ENCODE peak calls at places on chromosomes 12 and 14, in ten cellular contexts. J, V, D, I, N, H, E, Y, S and Z are unnamed samples.

GRCh38 chr12:127485528-127485927 is 781.4 kb upstream of the TMEM132C start:
- DNase-seq in V (peak), E (no peak), D (no peak), I (no peak), J (no peak), H (no peak), Y (peak), N (peak), S (no peak), Z (peak)

GRCh38 chr12:39341179-39341578 is 101.7 kb downstream of the KIF21A start:
- DNase-seq in S (no peak), H (no peak), Y (no peak), N (no peak), I (no peak), V (no peak), E (no peak), J (no peak), D (no peak), Z (no peak)

GRCh38 chr14:88791629-88792571 is 853 bp downstream of the EML5 start:
- DNase-seq in H (no peak), D (peak), J (no peak), V (peak), N (peak), Y (no peak), I (no peak), S (peak), E (peak), Z (no peak)

GRCh38 chr12:21773263-21773741 is 1.2 kb downstream of the KCNJ8 start:
- DNase-seq in D (no peak), S (no peak), J (no peak), H (no peak), N (peak), E (peak), V (peak), I (peak), Y (no peak), Z (no peak)

GRCh38 chr14:102046337-102047278 is 40.2 kb downstream of the HSP90AA1 start:
- DNase-seq in H (no peak), J (peak), S (peak), V (peak), I (peak), Y (peak), E (peak), N (peak), D (peak), Z (no peak)

GRCh38 chr12:123513805-123514204 is 19.7 kb downstream of the RILPL1 start:
- DNase-seq in Y (no peak), D (no peak), J (no peak), S (no peak), I (no peak), N (no peak), E (no peak), V (no peak), H (no peak), Z (no peak)

GRCh38 chr12:74906224-74906623 is 303.4 kb downstream of the KCNC2 start:
- DNase-seq in S (no peak), Y (no peak), E (no peak), N (no peak), H (no peak), I (no peak), J (no peak), D (peak), V (peak), Z (no peak)

GRCh38 chr12:4648099-4648498 is 752 bp downstream of the AKAP3 start:
- DNase-seq in Y (no peak), H (no peak), J (no peak), D (no peak), V (no peak), E (no peak), N (no peak), S (no peak), I (no peak), Z (no peak)

GRCh38 chr12:132597333-132598283 is 12.8 kb downstream of the LRCOL1 start:
- DNase-seq in J (no peak), Y (no peak), I (no peak), S (peak), N (peak), V (peak), H (no peak), E (no peak), D (peak), Z (no peak)

GRCh38 chr12:2841056-2841455 is 6.2 kb upstream of the NRIP2 start:
- DNase-seq in I (no peak), N (no peak), Y (no peak), V (no peak), S (no peak), D (no peak), E (no peak), H (no peak), J (no peak), Z (no peak)

GRCh38 chr14:55705651-55706340 is 125.8 kb downstream of the KTN1 start:
- DNase-seq in J (no peak), V (peak), Y (no peak), S (no peak), N (no peak), D (peak), E (no peak), H (no peak), I (no peak), Z (no peak)

GRCh38 chr12:112836736-112837628 is 45.4 kb downstream of the RPH3A start:
- DNase-seq in V (no peak), J (no peak), S (no peak), D (no peak), H (no peak), I (no peak), Y (no peak), E (no peak), N (no peak), Z (no peak)

GRCh38 chr12:1838223-1838993 is 18.0 kb downstream of the LRTM2 start:
- DNase-seq in J (peak), V (no peak), Y (no peak), D (no peak), I (no peak), H (no peak), N (no peak), S (peak), E (no peak), Z (no peak)

GRCh38 chr14:58107041-58107440 is 45.0 kb downstream of the ARMH4 start:
- DNase-seq in Y (no peak), S (no peak), V (no peak), N (no peak), E (no peak), I (no peak), D (no peak), H (no peak), J (no peak), Z (no peak)

GRCh38 chr14:21999400-21999799 is 325.8 kb upstream of the OR4E1 start:
- DNase-seq in E (no peak), I (no peak), V (no peak), H (no peak), N (peak), S (no peak), Y (no peak), J (no peak), D (no peak), Z (no peak)

GRCh38 chr12:79776111-79776510 is 85.3 kb upstream of the PAWR start:
- DNase-seq in V (no peak), Y (no peak), H (no peak), E (no peak), S (no peak), J (no peak), D (no peak), I (no peak), N (no peak), Z (no peak)

GRCh38 chr14:89477391-89477790 is 60.4 kb upstream of the FOXN3 start:
- DNase-seq in D (no peak), E (peak), J (no peak), N (no peak), S (peak), Y (no peak), H (no peak), I (no peak), V (no peak), Z (no peak)

GRCh38 chr12:31783996-31784645 is 55.3 kb upstream of the AMN1 start:
- DNase-seq in I (no peak), E (no peak), S (no peak), Y (no peak), H (no peak), V (no peak), D (no peak), N (no peak), J (no peak), Z (no peak)

GRCh38 chr12:57477710-57478681 is 1.7 kb downstream of the ARHGAP9 start:
- DNase-seq in I (no peak), J (no peak), D (no peak), H (no peak), V (no peak), Y (no peak), N (peak), S (peak), E (peak), Z (no peak)

GRCh38 chr12:124030510-124030909 is 57.5 kb downstream of the ZNF664 start:
- DNase-seq in J (no peak), D (no peak), I (no peak), E (no peak), H (no peak), S (no peak), V (no peak), N (no peak), Y (no peak), Z (no peak)

GRCh38 chr14:64845878-64846277 is 33.8 kb downstream of the SPTB start:
- DNase-seq in V (no peak), J (no peak), D (no peak), H (no peak), I (no peak), S (no peak), Y (peak), E (no peak), N (no peak), Z (peak)

GRCh38 chr14:61663312-61663974 is 31.9 kb upstream of the HIF1A start:
- DNase-seq in D (no peak), V (no peak), E (no peak), J (no peak), N (no peak), Y (no peak), I (no peak), S (no peak), H (no peak), Z (no peak)

GRCh38 chr14:44053422-44053821 is 453.7 kb downstream of the FSCB start:
- DNase-seq in I (no peak), S (no peak), H (no peak), V (no peak), J (no peak), D (no peak), E (no peak), N (no peak), Y (no peak), Z (no peak)

GRCh38 chr12:86950043-86950838 is 694.0 kb upstream of the MGAT4C start:
- DNase-seq in N (no peak), V (no peak), S (no peak), J (no peak), Y (peak), H (no peak), I (no peak), D (no peak), E (no peak), Z (no peak)

GRCh38 chr12:67077617-67078016 is 191.5 kb upstream of the CAND1 start:
- DNase-seq in Y (peak), N (peak), E (no peak), D (no peak), J (no peak), H (no peak), S (no peak), I (no peak), V (no peak), Z (no peak)

GRCh38 chr12:72723732-72724131 is 451.6 kb downstream of the TRHDE start:
- DNase-seq in N (no peak), H (no peak), V (no peak), S (no peak), I (no peak), Y (no peak), E (no peak), J (no peak), D (no peak), Z (no peak)

GRCh38 chr12:96335270-96335669 is 65.0 kb downstream of the CDK17 start:
- DNase-seq in E (no peak), S (no peak), D (no peak), N (peak), I (no peak), Y (no peak), V (no peak), H (no peak), J (no peak), Z (no peak)

GRCh38 chr14:74882103-74882920 is 596 bp downstream of the DLST start:
- DNase-seq in V (peak), E (no peak), I (peak), Y (no peak), D (peak), S (no peak), N (peak), H (peak), J (peak), Z (no peak)

GRCh38 chr12:5439788-5440300 is 7.9 kb downstream of the NTF3 start:
- DNase-seq in Y (no peak), J (no peak), N (no peak), E (no peak), D (no peak), S (no peak), V (no peak), I (no peak), H (no peak), Z (no peak)

GRCh38 chr12:109779382-109779781 is 53.8 kb downstream of the TRPV4 start:
- DNase-seq in Y (no peak), D (peak), E (no peak), V (peak), S (peak), N (no peak), H (no peak), I (no peak), J (no peak), Z (no peak)

GRCh38 chr14:63853831-63854293 is 1.1 kb downstream of the SYNE2 start:
- DNase-seq in S (peak), I (peak), N (peak), E (peak), D (peak), V (peak), J (no peak), Y (no peak), H (no peak), Z (no peak)

GRCh38 chr12:52715416-52715815 is 12.1 kb upstream of the KRT77 start:
- DNase-seq in D (peak), N (no peak), V (peak), J (no peak), Y (no peak), H (no peak), S (no peak), I (no peak), E (no peak), Z (no peak)

GRCh38 chr14:94936411-94936892 is 166.5 kb upstream of the GSC start:
- DNase-seq in I (peak), Y (no peak), H (no peak), D (peak), N (no peak), E (peak), S (peak), V (no peak), J (peak), Z (no peak)

GRCh38 chr14:29042546-29042945 is 276.0 kb downstream of the FOXG1 start:
- DNase-seq in E (no peak), N (no peak), V (no peak), Y (no peak), D (no peak), H (no peak), S (no peak), I (no peak), J (no peak), Z (no peak)

GRCh38 chr12:47999816-48000215 is 4.5 kb downstream of the COL2A1 start:
- DNase-seq in D (no peak), E (no peak), I (no peak), N (no peak), S (no peak), V (no peak), H (no peak), J (no peak), Y (no peak), Z (no peak)

GRCh38 chr12:116346751-116347150 is 69.3 kb upstream of the MED13L start:
- DNase-seq in V (peak), E (no peak), J (no peak), N (no peak), S (no peak), H (no peak), Y (peak), I (no peak), D (no peak), Z (peak)

GRCh38 chr12:32477714-32478113 is 78.4 kb downstream of the FGD4 start:
- DNase-seq in J (no peak), I (no peak), Y (no peak), D (no peak), E (no peak), S (no peak), N (no peak), H (no peak), V (no peak), Z (no peak)

GRCh38 chr12:25020621-25021243 is 71.8 kb upstream of the BCAT1 start:
- DNase-seq in V (no peak), J (no peak), I (no peak), Y (no peak), D (no peak), H (peak), S (no peak), N (no peak), E (no peak), Z (no peak)